ENCODE peak calls at places on chromosomes 13 and 19, in six cellular contexts. M is caudate nucleus, V is thoracic aorta, R is cardiac muscle cell, T is adrenal gland, I is lower lobe of right lung. O is an unnamed sample.
A peak's percentile ranks its signal among the peaks of the same experiment; 100 is the strongest.

GRCh38 chr13:33080962-33081655 is 64.9 kb downstream of the KL start:
- DNase-seq in V (no peak), T (no peak), R (no peak), I (no peak), M (no peak), O (no peak)

GRCh38 chr19:18594096-18594823 is 5.7 kb downstream of the REX1BD start:
- DNase-seq in I (peak; percentile 76), V (no peak), R (peak; percentile 92), M (no peak), T (peak; percentile 75), O (no peak)

GRCh38 chr19:54319049-54319448 is 6.1 kb upstream of the LILRA5 start:
- DNase-seq in T (no peak), I (no peak), M (no peak), V (no peak), R (no peak), O (no peak)

GRCh38 chr13:26561636-26562537 is 4.4 kb downstream of the WASF3 start:
- DNase-seq in M (no peak), R (peak; percentile 72), V (no peak), I (no peak), T (no peak), O (no peak)

GRCh38 chr19:50478901-50479715 is 2.5 kb upstream of the GARIN5A start:
- DNase-seq in V (no peak), R (peak; percentile 64), I (no peak), T (no peak), M (no peak), O (no peak)

GRCh38 chr13:63161219-63161618 is 1745.6 kb upstream of the PCDH20 start:
- DNase-seq in T (no peak), I (no peak), R (no peak), V (no peak), M (no peak), O (no peak)

GRCh38 chr19:16588089-16588823 is 16.0 kb upstream of the SLC35E1 start:
- DNase-seq in T (peak; percentile 56), M (no peak), V (no peak), R (peak; percentile 55), I (no peak), O (no peak)

GRCh38 chr19:7337380-7338194 is 11.2 kb upstream of the ARHGEF18 start:
- DNase-seq in T (no peak), I (peak; percentile 58), M (no peak), V (no peak), R (no peak), O (no peak)

GRCh38 chr13:97296740-97297139 is 74.6 kb downstream of the MBNL2 start:
- DNase-seq in I (no peak), M (no peak), R (no peak), T (no peak), V (no peak), O (no peak)

GRCh38 chr13:38875186-38875875 is 115.3 kb downstream of the STOML3 start:
- DNase-seq in T (no peak), I (no peak), R (no peak), M (no peak), V (no peak), O (no peak)

GRCh38 chr13:46588019-46588418 is 35.0 kb downstream of the LRCH1 start:
- DNase-seq in M (no peak), V (no peak), T (no peak), I (no peak), R (no peak), O (no peak)

GRCh38 chr13:46592410-46592809 is 39.4 kb downstream of the LRCH1 start:
- DNase-seq in I (no peak), V (no peak), R (no peak), M (no peak), T (no peak), O (no peak)

GRCh38 chr13:46582190-46582589 is 29.2 kb downstream of the LRCH1 start:
- DNase-seq in R (no peak), T (no peak), I (no peak), V (no peak), M (no peak), O (no peak)

DNA sequence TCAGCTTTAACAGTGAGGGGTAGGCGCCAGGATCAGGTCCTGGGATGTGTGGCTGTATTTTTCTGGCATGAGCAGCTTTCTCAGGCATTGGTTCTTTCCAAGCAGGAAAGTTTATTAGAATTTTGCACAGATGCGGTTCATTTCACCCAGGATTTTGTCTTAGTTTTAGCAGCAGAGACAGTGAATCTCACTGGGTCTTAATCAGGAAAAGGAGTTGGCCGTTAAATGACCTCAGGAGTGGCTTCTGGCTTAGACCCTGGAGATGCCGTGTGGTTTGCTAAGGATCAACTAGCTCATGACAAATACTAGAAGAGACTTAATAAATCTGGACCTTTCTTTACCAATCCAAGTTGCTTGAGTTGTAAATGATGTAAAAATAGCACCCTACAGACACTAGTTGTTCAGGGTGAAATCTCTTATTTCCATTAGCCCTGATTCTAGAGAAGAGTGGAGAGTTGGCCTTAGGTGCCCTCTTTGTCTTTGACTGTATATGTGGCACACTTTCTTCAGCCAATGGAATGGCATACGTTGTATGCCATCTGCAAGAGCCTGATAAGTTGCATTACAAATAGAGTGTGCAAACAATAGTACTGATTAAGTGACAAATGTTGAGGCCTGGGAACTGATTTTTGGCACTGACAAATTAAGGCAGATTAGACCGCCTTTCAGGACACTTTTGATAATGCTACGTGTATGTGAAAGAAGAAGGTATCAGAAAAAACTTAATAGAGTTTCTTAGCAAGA is 34.0 kb downstream of the LRCH1 start:
- DNase-seq in M (no peak), V (no peak), I (no peak), T (no peak), R (no peak), O (no peak)
- H3K27ac ChIP-seq in M (no peak overlapping the region), V (peak overlapping the region; percentile 60), I (no peak overlapping the region), T (no peak overlapping the region), R (no peak overlapping the region), O (no peak overlapping the region)

GRCh38 chr13:36796052-36796451 is 23.0 kb upstream of the RFXAP start:
- DNase-seq in V (no peak), M (no peak), I (no peak), T (no peak), R (no peak), O (no peak)
- H3K27ac ChIP-seq in V (no peak overlapping the region), M (no peak overlapping the region), I (no peak overlapping the region), T (no peak overlapping the region), R (no peak overlapping the region), O (no peak overlapping the region)

GRCh38 chr19:1153891-1154730 is 20.0 kb downstream of the SBNO2 start:
- DNase-seq in V (no peak), R (no peak), M (no peak), I (no peak), T (no peak), O (no peak)
- H3K27ac ChIP-seq in V (peak overlapping the region; percentile 90), R (no peak overlapping the region), M (no peak overlapping the region), I (peak overlapping the region; percentile 94), T (peak overlapping the region; percentile 99), O (peak overlapping the region; percentile 83)

GRCh38 chr13:71775946-71776345 is 91.1 kb downstream of the DACH1 start:
- DNase-seq in M (no peak), R (no peak), T (no peak), V (no peak), I (no peak), O (no peak)

GRCh38 chr13:71774863-71775262 is 92.1 kb downstream of the DACH1 start:
- DNase-seq in M (no peak), T (no peak), I (no peak), R (no peak), V (no peak), O (no peak)

GRCh38 chr13:71771144-71771543 is 95.9 kb downstream of the DACH1 start:
- DNase-seq in R (no peak), V (no peak), T (no peak), I (no peak), M (no peak), O (no peak)

GRCh38 chr13:71772376-71772775 is 94.6 kb downstream of the DACH1 start:
- DNase-seq in T (no peak), M (no peak), V (no peak), I (no peak), R (no peak), O (no peak)

DNA sequence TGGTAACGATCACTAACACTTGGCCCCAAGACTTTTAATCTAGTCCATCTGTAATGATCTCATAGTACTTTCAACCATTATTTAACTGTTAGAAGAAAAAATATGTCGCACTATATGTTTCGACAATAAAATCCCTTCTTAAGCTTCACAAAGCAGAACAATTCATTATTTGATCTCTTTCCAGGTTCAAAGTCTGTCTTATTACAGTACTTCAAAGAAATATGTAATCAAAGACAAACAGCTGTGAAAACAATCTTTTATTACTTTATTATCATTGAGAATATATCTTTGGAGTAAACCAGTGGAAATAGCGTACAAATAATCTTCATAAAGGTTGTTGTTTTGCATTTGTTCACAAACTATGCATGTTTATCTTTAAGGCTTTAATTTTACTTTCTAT is 93.5 kb downstream of the DACH1 start:
- DNase-seq in R (no peak), I (no peak), T (no peak), M (no peak), V (no peak), O (no peak)
- H3K27ac ChIP-seq in R (no peak overlapping the region), I (no peak overlapping the region), T (no peak overlapping the region), M (no peak overlapping the region), V (no peak overlapping the region), O (no peak overlapping the region)

DNA sequence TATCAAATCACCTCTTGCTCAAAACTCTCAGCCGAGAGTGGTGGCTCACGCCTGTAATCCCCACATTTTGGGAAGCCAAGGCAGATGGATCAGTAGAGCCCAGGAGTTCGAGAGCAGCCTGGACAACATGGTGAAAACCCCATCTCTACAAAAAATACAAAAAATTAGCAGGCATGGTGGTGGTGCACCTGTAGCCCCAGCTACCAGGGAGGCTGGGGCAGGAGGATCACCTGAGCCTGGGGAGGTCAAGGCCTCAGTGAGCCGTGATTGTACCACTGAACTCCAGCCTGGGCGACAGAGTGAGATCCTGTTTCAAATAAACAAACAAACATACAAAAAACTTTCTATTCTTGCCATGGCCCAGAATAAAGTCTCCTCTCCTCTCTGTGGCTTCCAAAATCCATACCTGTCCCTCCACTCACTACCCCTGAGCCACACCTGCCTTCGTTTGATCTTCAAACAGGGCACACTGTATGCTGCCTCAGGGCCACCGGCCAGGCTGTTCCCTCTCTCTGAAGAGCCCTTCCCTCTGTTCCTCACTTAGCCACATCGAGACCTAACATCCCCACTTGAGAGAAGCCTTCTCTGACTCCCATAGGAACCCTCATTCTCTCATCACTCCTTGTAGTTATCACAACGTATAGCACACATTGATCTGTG is 6.3 kb downstream of the LGI4 start:
- DNase-seq in R (no peak), M (no peak), V (no peak), I (no peak), T (no peak), O (no peak)
- H3K27ac ChIP-seq in R (no peak overlapping the region), M (no peak overlapping the region), V (no peak overlapping the region), I (no peak overlapping the region), T (no peak overlapping the region), O (no peak overlapping the region)

GRCh38 chr13:51771418-51772104 is 32.4 kb downstream of the DHRS12 start:
- DNase-seq in R (peak; percentile 45), V (no peak), I (no peak), T (no peak), M (no peak), O (no peak)

GRCh38 chr13:51768976-51769375 is 35.0 kb downstream of the DHRS12 start:
- DNase-seq in R (no peak), V (no peak), M (no peak), T (no peak), I (no peak), O (no peak)

GRCh38 chr13:51769455-51770127 is 34.4 kb downstream of the DHRS12 start:
- DNase-seq in T (no peak), R (no peak), M (no peak), V (no peak), I (no peak), O (no peak)

GRCh38 chr13:51770681-51771417 is 33.1 kb downstream of the DHRS12 start:
- DNase-seq in T (no peak), R (no peak), I (no peak), V (no peak), M (no peak), O (no peak)

GRCh38 chr13:51770160-51770559 is 33.8 kb downstream of the DHRS12 start:
- DNase-seq in I (no peak), V (no peak), R (no peak), M (no peak), T (no peak), O (no peak)
- H3K27ac ChIP-seq in I (peak overlapping the region; percentile 71), V (peak overlapping the region; percentile 80), R (peak overlapping the region; percentile 33), M (peak overlapping the region; percentile 81), T (peak overlapping the region; percentile 55), O (no peak overlapping the region)